ENCODE peak calls at places on chromosomes 13 and 19, in ten cellular contexts. One of them, this sample, is unnamed.

GRCh38 chr13:72121466-72121865 is 254.5 kb upstream of the DACH1 start:
- DNase-seq in H9: no peak
- DNase-seq in HepG2: no peak
- DNase-seq in PC-9: no peak
- DNase-seq in CD14-positive monocyte: no peak
- DNase-seq in heart left ventricle: no peak
- DNase-seq in dorsolateral prefrontal cortex: no peak
- DNase-seq in CD4-positive, alpha-beta T cell: no peak
- DNase-seq in cardiac fibroblast: no peak
- DNase-seq in brain microvascular endothelial cell: no peak
- DNase-seq in this sample: no peak

GRCh38 chr13:44936246-44936645 is 53.0 kb downstream of the NUFIP1 start:
- DNase-seq in brain microvascular endothelial cell: no peak
- DNase-seq in CD14-positive monocyte: no peak
- DNase-seq in PC-9: no peak
- DNase-seq in H9: no peak
- DNase-seq in heart left ventricle: no peak
- DNase-seq in dorsolateral prefrontal cortex: no peak
- DNase-seq in cardiac fibroblast: no peak
- DNase-seq in CD4-positive, alpha-beta T cell: no peak
- DNase-seq in HepG2: no peak
- DNase-seq in this sample: no peak

GRCh38 chr13:52070929-52071523 is 46.5 kb downstream of the UTP14C start:
- DNase-seq in brain microvascular endothelial cell: peak
- DNase-seq in CD14-positive monocyte: no peak
- DNase-seq in dorsolateral prefrontal cortex: no peak
- DNase-seq in cardiac fibroblast: peak
- DNase-seq in HepG2: peak
- DNase-seq in CD4-positive, alpha-beta T cell: no peak
- DNase-seq in PC-9: no peak
- DNase-seq in heart left ventricle: no peak
- DNase-seq in H9: no peak
- DNase-seq in this sample: no peak

GRCh38 chr19:18219911-18220631 is 6.2 kb downstream of the PDE4C start:
- DNase-seq in dorsolateral prefrontal cortex: no peak
- DNase-seq in PC-9: no peak
- DNase-seq in CD4-positive, alpha-beta T cell: no peak
- DNase-seq in H9: no peak
- DNase-seq in HepG2: no peak
- DNase-seq in heart left ventricle: no peak
- DNase-seq in cardiac fibroblast: no peak
- DNase-seq in brain microvascular endothelial cell: no peak
- DNase-seq in CD14-positive monocyte: no peak
- DNase-seq in this sample: no peak

GRCh38 chr19:50629194-50629593 is 10.5 kb downstream of the SYT3 start:
- DNase-seq in cardiac fibroblast: no peak
- DNase-seq in PC-9: no peak
- DNase-seq in CD4-positive, alpha-beta T cell: no peak
- DNase-seq in HepG2: no peak
- DNase-seq in CD14-positive monocyte: no peak
- DNase-seq in brain microvascular endothelial cell: no peak
- DNase-seq in heart left ventricle: no peak
- DNase-seq in dorsolateral prefrontal cortex: no peak
- DNase-seq in H9: no peak
- DNase-seq in this sample: no peak

GRCh38 chr19:40801449-40802299 is 2.7 kb downstream of the EGLN2 start:
- DNase-seq in H9: no peak
- DNase-seq in HepG2: no peak
- DNase-seq in dorsolateral prefrontal cortex: no peak
- DNase-seq in CD14-positive monocyte: no peak
- DNase-seq in CD4-positive, alpha-beta T cell: no peak
- DNase-seq in PC-9: no peak
- DNase-seq in brain microvascular endothelial cell: no peak
- DNase-seq in cardiac fibroblast: no peak
- DNase-seq in heart left ventricle: no peak
- DNase-seq in this sample: no peak

GRCh38 chr13:81987677-81988357 is 1646.9 kb upstream of the SPRY2 start:
- DNase-seq in HepG2: no peak
- DNase-seq in cardiac fibroblast: no peak
- DNase-seq in H9: no peak
- DNase-seq in CD4-positive, alpha-beta T cell: no peak
- DNase-seq in PC-9: no peak
- DNase-seq in brain microvascular endothelial cell: no peak
- DNase-seq in CD14-positive monocyte: no peak
- DNase-seq in heart left ventricle: no peak
- DNase-seq in dorsolateral prefrontal cortex: no peak
- DNase-seq in this sample: no peak

GRCh38 chr19:41076286-41076685 is 12.0 kb upstream of the CYP2A13 start:
- DNase-seq in cardiac fibroblast: no peak
- DNase-seq in CD4-positive, alpha-beta T cell: no peak
- DNase-seq in dorsolateral prefrontal cortex: no peak
- DNase-seq in PC-9: no peak
- DNase-seq in H9: no peak
- DNase-seq in brain microvascular endothelial cell: no peak
- DNase-seq in heart left ventricle: no peak
- DNase-seq in HepG2: no peak
- DNase-seq in CD14-positive monocyte: no peak
- DNase-seq in this sample: no peak

GRCh38 chr13:113275387-113275786 is 21.7 kb upstream of the LAMP1 start:
- DNase-seq in CD14-positive monocyte: no peak
- DNase-seq in CD4-positive, alpha-beta T cell: peak
- DNase-seq in H9: peak
- DNase-seq in brain microvascular endothelial cell: peak
- DNase-seq in heart left ventricle: no peak
- DNase-seq in HepG2: peak
- DNase-seq in dorsolateral prefrontal cortex: no peak
- DNase-seq in cardiac fibroblast: peak
- DNase-seq in PC-9: peak
- DNase-seq in this sample: peak

GRCh38 chr13:103531278-103531677 is 465.1 kb upstream of the SLC10A2 start:
- DNase-seq in heart left ventricle: no peak
- DNase-seq in H9: no peak
- DNase-seq in cardiac fibroblast: no peak
- DNase-seq in PC-9: no peak
- DNase-seq in HepG2: no peak
- DNase-seq in dorsolateral prefrontal cortex: no peak
- DNase-seq in CD4-positive, alpha-beta T cell: no peak
- DNase-seq in CD14-positive monocyte: no peak
- DNase-seq in brain microvascular endothelial cell: no peak
- DNase-seq in this sample: no peak

GRCh38 chr19:29448046-29448445 is 77.7 kb upstream of the VSTM2B start:
- DNase-seq in CD14-positive monocyte: no peak
- DNase-seq in H9: peak
- DNase-seq in heart left ventricle: no peak
- DNase-seq in HepG2: no peak
- DNase-seq in dorsolateral prefrontal cortex: no peak
- DNase-seq in PC-9: no peak
- DNase-seq in cardiac fibroblast: no peak
- DNase-seq in CD4-positive, alpha-beta T cell: no peak
- DNase-seq in brain microvascular endothelial cell: no peak
- DNase-seq in this sample: no peak

GRCh38 chr19:45906221-45906620 is 3.8 kb upstream of the MYPOP start:
- DNase-seq in brain microvascular endothelial cell: peak
- DNase-seq in dorsolateral prefrontal cortex: no peak
- DNase-seq in cardiac fibroblast: peak
- DNase-seq in CD14-positive monocyte: no peak
- DNase-seq in heart left ventricle: no peak
- DNase-seq in CD4-positive, alpha-beta T cell: no peak
- DNase-seq in HepG2: no peak
- DNase-seq in PC-9: peak
- DNase-seq in H9: no peak
- DNase-seq in this sample: no peak

GRCh38 chr13:111911754-111912452 is 155.0 kb upstream of the SOX1 start:
- DNase-seq in heart left ventricle: no peak
- DNase-seq in CD14-positive monocyte: no peak
- DNase-seq in brain microvascular endothelial cell: no peak
- DNase-seq in dorsolateral prefrontal cortex: peak
- DNase-seq in HepG2: no peak
- DNase-seq in cardiac fibroblast: no peak
- DNase-seq in PC-9: no peak
- DNase-seq in H9: peak
- DNase-seq in CD4-positive, alpha-beta T cell: no peak
- DNase-seq in this sample: no peak

DNA sequence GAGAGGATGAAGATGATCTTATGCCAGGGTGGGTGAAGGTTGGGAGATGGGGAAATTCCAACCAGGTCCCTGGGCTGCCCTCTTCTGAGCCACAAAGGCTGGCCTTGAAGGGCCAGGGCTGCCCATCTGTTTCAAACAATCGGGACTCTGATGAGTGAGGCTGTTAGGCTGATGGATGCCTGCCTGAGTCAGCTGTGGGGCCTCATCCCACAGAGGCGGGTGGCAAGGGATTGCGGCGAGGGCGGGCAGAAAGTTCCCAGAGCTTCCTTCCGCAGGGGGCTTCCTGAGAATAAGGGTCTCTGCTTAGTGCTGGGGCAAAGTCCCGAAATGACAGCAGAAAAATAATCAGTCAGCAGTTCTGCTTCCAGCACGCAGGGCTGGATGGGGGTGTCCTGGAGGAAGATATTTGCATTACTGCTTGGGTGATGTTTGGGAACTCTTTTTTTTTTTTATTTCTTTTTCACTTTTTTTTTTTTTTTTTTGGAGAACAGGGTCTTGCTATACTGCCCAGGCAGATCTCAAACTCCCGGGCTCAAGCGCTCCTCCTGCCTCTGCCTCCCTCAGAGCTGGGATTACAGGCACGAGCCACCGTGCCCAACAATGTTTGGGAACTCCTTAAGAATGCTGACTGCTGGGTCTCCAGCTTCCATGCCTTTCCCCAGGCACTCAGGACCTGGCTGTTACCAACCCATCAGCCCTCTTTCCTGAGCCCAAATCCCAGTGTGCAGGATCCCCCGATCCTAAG is 14.1 kb downstream of the SH3GL1 start:
- DNase-seq in CD4-positive, alpha-beta T cell: no peak
- DNase-seq in CD14-positive monocyte: no peak
- DNase-seq in HepG2: no peak
- DNase-seq in cardiac fibroblast: no peak
- DNase-seq in brain microvascular endothelial cell: no peak
- DNase-seq in PC-9: no peak
- DNase-seq in dorsolateral prefrontal cortex: no peak
- DNase-seq in heart left ventricle: no peak
- DNase-seq in H9: no peak
- DNase-seq in this sample: no peak
- TF ChIP-seq CTCF in CD4-positive, alpha-beta T cell: no peak
- TF ChIP-seq CTCF in CD14-positive monocyte: no peak
- TF ChIP-seq CTCF in HepG2: no peak
- TF ChIP-seq CTCF in cardiac fibroblast: peak
- TF ChIP-seq CTCF in brain microvascular endothelial cell: peak
- TF ChIP-seq CTCF in PC-9: no peak
- TF ChIP-seq CTCF in dorsolateral prefrontal cortex: no peak
- TF ChIP-seq CTCF in heart left ventricle: no peak
- TF ChIP-seq CTCF in H9: no peak
- TF ChIP-seq CTCF in this sample: no peak

GRCh38 chr19:4647676-4648644 is 8.6 kb downstream of the TNFAIP8L1 start:
- DNase-seq in brain microvascular endothelial cell: peak
- DNase-seq in CD4-positive, alpha-beta T cell: no peak
- DNase-seq in cardiac fibroblast: peak
- DNase-seq in PC-9: no peak
- DNase-seq in dorsolateral prefrontal cortex: no peak
- DNase-seq in heart left ventricle: peak
- DNase-seq in CD14-positive monocyte: no peak
- DNase-seq in H9: peak
- DNase-seq in HepG2: no peak
- DNase-seq in this sample: no peak
- TF ChIP-seq CTCF in brain microvascular endothelial cell: peak
- TF ChIP-seq CTCF in CD4-positive, alpha-beta T cell: no peak
- TF ChIP-seq CTCF in cardiac fibroblast: peak
- TF ChIP-seq CTCF in PC-9: no peak
- TF ChIP-seq CTCF in dorsolateral prefrontal cortex: no peak
- TF ChIP-seq CTCF in heart left ventricle: peak
- TF ChIP-seq CTCF in CD14-positive monocyte: no peak
- TF ChIP-seq CTCF in H9: peak
- TF ChIP-seq CTCF in HepG2: peak
- TF ChIP-seq CTCF in this sample: no peak

DNA sequence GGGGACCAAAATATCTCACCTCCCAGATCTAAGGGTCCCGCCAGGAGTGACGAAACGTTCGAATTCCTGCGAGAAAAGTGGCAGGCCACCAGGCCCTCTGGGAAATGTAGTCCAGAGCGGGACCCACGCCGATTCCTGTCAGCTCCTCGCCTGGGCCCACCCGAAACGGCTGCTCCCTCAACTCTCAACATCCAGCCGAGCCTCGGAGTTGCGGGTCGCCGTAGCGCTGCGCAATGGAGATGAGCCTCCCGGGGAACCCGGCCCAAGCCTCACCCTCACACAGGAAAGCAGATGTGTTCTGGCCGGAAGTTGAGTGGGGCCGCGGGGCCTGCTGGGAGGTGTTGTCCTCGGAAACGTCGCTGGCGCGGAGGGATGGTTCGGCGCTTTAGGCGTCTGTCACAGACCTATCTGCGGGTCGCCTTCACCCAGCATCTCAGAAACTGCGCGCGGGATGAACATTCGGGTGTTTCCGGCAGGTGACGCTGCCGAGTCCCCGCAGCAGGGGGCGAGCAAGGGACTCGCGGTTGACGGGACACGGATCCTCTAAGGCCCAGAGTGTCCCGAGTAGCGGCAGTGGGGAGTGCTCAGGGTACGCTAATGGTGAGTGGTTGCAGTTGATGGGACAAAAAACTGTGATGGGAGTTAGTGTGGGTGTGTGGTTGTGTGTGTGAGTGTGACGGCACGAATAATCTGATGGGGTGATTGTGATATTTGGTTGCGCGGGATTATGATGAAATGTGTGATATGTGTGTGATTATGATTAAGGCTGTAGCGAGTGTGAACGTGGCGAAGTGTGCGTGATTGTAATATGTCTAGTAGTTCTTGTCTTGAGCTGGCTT is at the start of the genes ZNF568 and ZNF829:
- DNase-seq in CD4-positive, alpha-beta T cell: peak
- DNase-seq in brain microvascular endothelial cell: peak
- DNase-seq in HepG2: peak
- DNase-seq in heart left ventricle: peak
- DNase-seq in PC-9: peak
- DNase-seq in dorsolateral prefrontal cortex: peak
- DNase-seq in CD14-positive monocyte: peak
- DNase-seq in cardiac fibroblast: peak
- DNase-seq in H9: peak
- DNase-seq in this sample: peak
- TF ChIP-seq CTCF in CD4-positive, alpha-beta T cell: peak
- TF ChIP-seq CTCF in brain microvascular endothelial cell: peak
- TF ChIP-seq CTCF in HepG2: peak
- TF ChIP-seq CTCF in heart left ventricle: peak
- TF ChIP-seq CTCF in PC-9: peak
- TF ChIP-seq CTCF in dorsolateral prefrontal cortex: peak
- TF ChIP-seq CTCF in CD14-positive monocyte: peak
- TF ChIP-seq CTCF in cardiac fibroblast: peak
- TF ChIP-seq CTCF in H9: peak
- TF ChIP-seq CTCF in this sample: peak

DNA sequence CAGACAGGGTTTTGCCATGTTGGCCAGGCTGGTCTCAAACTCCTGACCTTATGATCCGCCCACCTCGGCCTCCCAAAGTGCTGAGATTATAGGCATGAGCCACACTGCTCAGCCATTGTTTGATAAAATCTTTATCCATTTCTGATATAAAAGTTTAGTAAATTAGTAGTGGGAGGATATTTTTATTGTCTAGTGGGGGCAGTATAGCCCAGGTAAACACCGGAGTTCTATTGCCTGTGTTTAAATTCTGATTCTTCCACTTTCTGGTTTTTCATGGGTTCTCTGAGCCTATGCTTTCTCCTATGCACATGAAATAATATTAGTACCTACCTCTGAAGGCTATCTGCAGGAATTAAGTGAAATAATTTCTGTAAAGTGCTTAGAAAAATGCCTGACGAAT is 20.1 kb upstream of the ARHGEF18 start:
- DNase-seq in CD4-positive, alpha-beta T cell: no peak
- DNase-seq in cardiac fibroblast: no peak
- DNase-seq in H9: no peak
- DNase-seq in HepG2: no peak
- DNase-seq in PC-9: no peak
- DNase-seq in heart left ventricle: no peak
- DNase-seq in dorsolateral prefrontal cortex: no peak
- DNase-seq in brain microvascular endothelial cell: no peak
- DNase-seq in CD14-positive monocyte: no peak
- DNase-seq in this sample: no peak
- TF ChIP-seq CTCF in CD4-positive, alpha-beta T cell: peak
- TF ChIP-seq CTCF in cardiac fibroblast: no peak
- TF ChIP-seq CTCF in H9: no peak
- TF ChIP-seq CTCF in HepG2: no peak
- TF ChIP-seq CTCF in PC-9: no peak
- TF ChIP-seq CTCF in heart left ventricle: no peak
- TF ChIP-seq CTCF in dorsolateral prefrontal cortex: no peak
- TF ChIP-seq CTCF in brain microvascular endothelial cell: no peak
- TF ChIP-seq CTCF in CD14-positive monocyte: no peak
- TF ChIP-seq CTCF in this sample: no peak

This sample was measured in nephron progenitor cell.